ENCODE peak calls at places on chromosomes 3 and 15, in six cellular contexts. T is BE2C, N is left ventricle myocardium inferior, P is cardiac fibroblast, D is GM13976, E is adrenal gland. O is an unnamed sample.

GRCh38 chr3:194869482-194870169 is 183.9 kb downstream of the FAM43A start:
- DNase-seq in T (no peak), N (no peak), P (peak; percentile 41), D (no peak), E (no peak), O (no peak)

GRCh38 chr15:90837052-90837621 is 31.3 kb upstream of the FURIN start:
- DNase-seq in T (no peak), N (no peak), P (no peak), D (no peak), E (no peak), O (no peak)

GRCh38 chr15:61088675-61089074 is 140.4 kb downstream of the RORA start:
- DNase-seq in T (no peak), N (no peak), P (no peak), D (peak; percentile 26), E (no peak), O (no peak)

GRCh38 chr3:177811835-177812234 is 614.6 kb upstream of the TBL1XR1 start:
- DNase-seq in T (no peak), N (no peak), P (no peak), D (no peak), E (no peak), O (no peak)

GRCh38 chr15:87597346-87598052 is 659.0 kb downstream of the NTRK3 start:
- DNase-seq in T (no peak), N (no peak), P (peak; percentile 46), D (no peak), E (no peak), O (no peak)

GRCh38 chr3:31103181-31103580 is 208.7 kb upstream of the GADL1 start:
- DNase-seq in T (no peak), N (no peak), P (no peak), D (no peak), E (no peak), O (no peak)

GRCh38 chr3:77825045-77825827 is 785.3 kb downstream of the ROBO2 start:
- DNase-seq in T (peak; percentile 9), N (no peak), P (peak; percentile 37), D (no peak), E (no peak), O (no peak)

GRCh38 chr3:109729111-109729510 is 391.8 kb upstream of the DPPA4 start:
- DNase-seq in T (no peak), N (no peak), P (peak; percentile 37), D (no peak), E (no peak), O (no peak)

GRCh38 chr3:52051444-52051843 is 4.9 kb downstream of the DUSP7 start:
- DNase-seq in T (no peak), N (no peak), P (no peak), D (no peak), E (peak; percentile 86), O (no peak)

GRCh38 chr3:146598486-146598885 is 6.7 kb downstream of the PLSCR5 start:
- DNase-seq in T (no peak), N (no peak), P (no peak), D (no peak), E (no peak), O (no peak)

GRCh38 chr3:179961081-179962078 is 75.4 kb downstream of the PEX5L start:
- DNase-seq in T (no peak), N (no peak), P (no peak), D (no peak), E (no peak), O (no peak)

GRCh38 chr3:139772539-139773500 is 95.0 kb upstream of the NMNAT3 start:
- DNase-seq in T (no peak), N (no peak), P (peak; percentile 64), D (no peak), E (peak; percentile 15), O (no peak)

GRCh38 chr3:139332092-139332491 is 11.7 kb upstream of the MRPS22 start:
- DNase-seq in T (no peak), N (no peak), P (no peak), D (no peak), E (no peak), O (no peak)

GRCh38 chr3:183006396-183007002 is 26.2 kb upstream of the DCUN1D1 start:
- DNase-seq in T (no peak), N (no peak), P (no peak), D (no peak), E (no peak), O (no peak)

GRCh38 chr3:123272547-123272946 is 70.8 kb downstream of the SEC22A start:
- DNase-seq in T (no peak), N (no peak), P (peak; percentile 30), D (no peak), E (no peak), O (no peak)

GRCh38 chr15:27826411-27826810 is 272.7 kb downstream of the OCA2 start:
- DNase-seq in T (no peak), N (no peak), P (no peak), D (no peak), E (no peak), O (no peak)

GRCh38 chr15:41309226-41309905 is 23.0 kb downstream of the OIP5 start:
- DNase-seq in T (no peak), N (no peak), P (no peak), D (no peak), E (no peak), O (no peak)

GRCh38 chr3:172848910-172849309 is 98.4 kb downstream of the ECT2 start:
- DNase-seq in T (no peak), N (no peak), P (peak; percentile 89), D (no peak), E (no peak), O (no peak)

GRCh38 chr3:134355416-134355815 is 18.8 kb downstream of the AMOTL2 start:
- DNase-seq in T (no peak), N (no peak), P (no peak), D (no peak), E (no peak), O (no peak)

GRCh38 chr3:15081960-15082664 is 16.8 kb downstream of the RBSN start:
- DNase-seq in T (no peak), N (no peak), P (no peak), D (no peak), E (peak; percentile 77), O (no peak)

GRCh38 chr15:31262901-31263671 is 63.5 kb upstream of the KLF13 start:
- DNase-seq in T (no peak), N (peak; percentile 34), P (peak; percentile 52), D (peak; percentile 76), E (peak; percentile 73), O (peak; percentile 90)

GRCh38 chr15:36769110-36769509 is 189.7 kb downstream of the CDIN1 start:
- DNase-seq in T (no peak), N (no peak), P (peak; percentile 41), D (no peak), E (no peak), O (no peak)

GRCh38 chr3:54123538-54124196 is 1.3 kb downstream of the CACNA2D3 start:
- DNase-seq in T (peak; percentile 52), N (no peak), P (peak; percentile 10), D (no peak), E (no peak), O (no peak)

GRCh38 chr15:35141743-35142356 is 56.8 kb upstream of the NANOGP8 start:
- DNase-seq in T (no peak), N (no peak), P (peak; percentile 92), D (no peak), E (no peak), O (no peak)

GRCh38 chr3:3552741-3553140 is 246.5 kb upstream of the LRRN1 start:
- DNase-seq in T (no peak), N (no peak), P (no peak), D (no peak), E (no peak), O (no peak)

GRCh38 chr3:46214751-46215352 is 6.7 kb upstream of the CCR1 start:
- DNase-seq in T (no peak), N (no peak), P (no peak), D (no peak), E (no peak), O (no peak)
- TF ChIP-seq CTCF in T (no peak), N (no peak), P (peak; percentile 24), D (peak; percentile 36), E (no peak), O (peak; percentile 61)

DNA sequence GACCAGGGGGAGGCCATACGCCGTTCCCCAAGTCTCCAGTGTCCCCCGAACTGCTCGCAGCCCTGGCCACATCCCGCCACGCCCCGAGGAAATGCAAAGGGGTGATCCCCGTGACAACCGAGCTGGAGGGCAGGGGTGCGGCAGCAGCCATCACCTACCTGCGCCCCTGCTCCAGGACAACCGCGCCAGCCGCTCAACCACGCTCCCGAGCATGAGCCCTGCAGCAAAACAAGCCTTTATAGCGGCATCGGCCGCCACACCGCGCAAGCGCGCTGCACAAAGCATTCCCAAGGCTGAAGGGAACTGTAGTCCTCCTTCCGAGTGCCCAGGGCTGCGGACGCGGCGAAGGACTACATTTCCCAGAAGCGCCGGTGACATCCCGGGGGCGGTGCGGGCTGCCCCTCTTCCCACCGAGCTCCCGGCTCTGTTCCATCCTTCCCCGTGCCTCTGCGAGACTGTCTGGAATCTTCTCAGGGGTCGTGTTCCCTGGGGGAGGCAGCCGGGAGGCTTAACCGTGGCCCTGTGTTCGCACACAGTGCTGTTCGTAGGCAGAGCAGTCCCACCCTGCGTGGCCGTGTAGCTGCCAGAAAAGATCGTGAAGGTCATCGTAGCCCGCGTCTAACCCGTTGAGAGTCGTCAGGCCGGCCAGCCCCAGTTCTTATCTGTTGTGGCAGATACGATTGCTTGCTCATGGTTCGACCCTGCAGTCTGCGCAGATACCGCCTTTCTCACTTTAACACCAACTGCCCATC is at the start of gene ABCC5:
- DNase-seq in T (peak; percentile 96), N (peak; percentile 94), P (peak; percentile 95), D (peak; percentile 96), E (peak; percentile 97), O (peak; percentile 83)
- TF ChIP-seq CTCF in T (no peak), N (peak; percentile 59), P (peak; percentile 1), D (peak; percentile 33), E (peak; percentile 56), O (peak; percentile 85)

GRCh38 chr3:154971341-154971740 is 108.8 kb upstream of the MME start:
- DNase-seq in T (no peak), N (no peak), P (no peak), D (no peak), E (no peak), O (no peak)
- TF ChIP-seq CTCF in T (no peak), N (no peak), P (no peak), D (no peak), E (no peak), O (no peak)

GRCh38 chr3:149174901-149175300 is 45.5 kb downstream of the HPS3 start:
- DNase-seq in T (no peak), N (no peak), P (no peak), D (peak; percentile 15), E (no peak), O (no peak)

GRCh38 chr3:149167898-149168297 is 38.5 kb downstream of the HPS3 start:
- DNase-seq in T (no peak), N (no peak), P (no peak), D (no peak), E (no peak), O (no peak)

DNA sequence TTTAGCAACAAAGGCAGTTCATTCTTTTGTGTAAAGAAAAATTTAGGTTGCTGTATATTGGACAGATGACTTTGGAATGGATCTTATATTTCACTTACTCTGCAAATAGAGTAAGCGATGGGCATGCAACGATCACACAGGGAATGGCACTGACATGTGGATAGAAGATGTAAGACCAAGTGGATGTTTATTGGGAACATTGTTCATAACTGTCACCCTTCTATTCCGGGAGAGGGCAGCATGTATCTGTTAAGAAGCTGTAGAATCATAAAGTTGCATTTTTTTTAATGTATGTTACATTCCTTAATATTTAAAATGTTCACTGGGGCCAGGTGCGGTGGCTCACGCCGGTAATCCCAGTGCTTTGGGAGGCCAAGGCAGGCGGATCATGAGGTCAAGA is 41.2 kb downstream of the HPS3 start:
- DNase-seq in T (no peak), N (no peak), P (no peak), D (no peak), E (no peak), O (no peak)
- TF ChIP-seq CTCF in T (no peak), N (no peak), P (no peak), D (no peak), E (no peak), O (no peak)

O was measured in CD14-positive monocyte.